ENCODE peak calls at places on chromosomes 7 and 10, in five cellular contexts. K, X, L, E and M are unnamed samples.

GRCh38 chr7:104252409-104253134 is 44.8 kb upstream of the ORC5 start:
- DNase-seq in K (peak), X (no peak), L (no peak), E (no peak), M (no peak)

GRCh38 chr7:45001138-45001694 is 1.2 kb downstream of the CCM2 start:
- DNase-seq in K (peak), X (no peak), L (peak), E (no peak), M (peak)

GRCh38 chr10:16867556-16867955 is 50.3 kb upstream of the RSU1 start:
- DNase-seq in K (peak), X (no peak), L (no peak), E (no peak), M (no peak)

GRCh38 chr10:118594392-118595063 is 920 bp downstream of the PRLHR start:
- DNase-seq in K (peak), X (no peak), L (peak), E (peak), M (no peak)

GRCh38 chr7:16708980-16709379 is 44.6 kb upstream of the TSPAN13 start:
- DNase-seq in K (peak), X (no peak), L (no peak), E (peak), M (no peak)

GRCh38 chr10:18310761-18311160 is 170.5 kb downstream of the CACNB2 start:
- DNase-seq in K (no peak), X (no peak), L (no peak), E (no peak), M (no peak)

GRCh38 chr10:95327367-95327766 is 36.6 kb upstream of the PDLIM1 start:
- DNase-seq in K (peak), X (peak), L (no peak), E (peak), M (no peak)

GRCh38 chr10:72322280-72323058 is 32.2 kb downstream of the DNAJB12 start:
- DNase-seq in K (peak), X (no peak), L (no peak), E (no peak), M (no peak)

GRCh38 chr7:142777318-142777717 is 6.5 kb downstream of the PRSS2 start:
- DNase-seq in K (no peak), X (no peak), L (no peak), E (no peak), M (no peak)

GRCh38 chr10:73597346-73597745 is 6.2 kb upstream of the USP54 start:
- DNase-seq in K (peak), X (no peak), L (no peak), E (no peak), M (no peak)

GRCh38 chr10:43250925-43251663 is 15.8 kb downstream of the RASGEF1A start:
- DNase-seq in K (no peak), X (no peak), L (no peak), E (no peak), M (peak)

GRCh38 chr10:124678566-124679240 is 65.5 kb downstream of the FAM53B start:
- DNase-seq in K (no peak), X (no peak), L (peak), E (peak), M (no peak)

GRCh38 chr7:152430857-152431256 is 4.9 kb downstream of the KMT2C start:
- DNase-seq in K (no peak), X (no peak), L (no peak), E (no peak), M (no peak)

GRCh38 chr10:6008497-6009142 is 31.3 kb upstream of the IL15RA start:
- DNase-seq in K (no peak), X (no peak), L (no peak), E (no peak), M (no peak)
- H3K27ac ChIP-seq in K (no peak), X (no peak), L (no peak), E (no peak), M (peak)

DNA sequence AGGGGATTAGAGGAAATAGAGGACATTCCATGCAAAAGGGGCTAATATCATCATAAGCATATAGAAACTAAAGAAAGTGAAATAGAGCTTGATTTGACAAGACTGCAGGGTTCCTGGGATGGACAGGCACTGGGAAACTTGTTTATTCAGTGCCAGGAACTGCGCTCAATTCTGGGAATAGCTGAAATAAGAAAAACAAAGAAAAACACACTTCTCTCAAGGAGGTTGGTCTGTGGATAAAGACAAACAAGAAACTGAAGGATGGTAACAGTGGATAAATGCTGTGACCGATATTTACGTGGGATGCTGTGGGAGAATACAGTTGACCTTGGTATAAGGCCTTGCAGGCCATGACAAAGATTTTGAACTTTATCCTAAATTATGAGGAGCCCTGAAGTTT is 40.9 kb upstream of the ANLN start:
- DNase-seq in K (no peak), X (no peak), L (no peak), E (no peak), M (no peak)
- H3K27ac ChIP-seq in K (no peak), X (no peak), L (no peak), E (no peak), M (no peak)

GRCh38 chr10:127855976-127856375 is 36.8 kb downstream of the CLRN3 start:
- DNase-seq in K (no peak), X (no peak), L (no peak), E (no peak), M (no peak)
- H3K27ac ChIP-seq in K (no peak), X (no peak), L (no peak), E (no peak), M (no peak)

GRCh38 chr10:21164687-21165086 is 267.6 kb upstream of the NEBL start:
- DNase-seq in K (no peak), X (no peak), L (no peak), E (no peak), M (no peak)

GRCh38 chr10:21162948-21163347 is 265.8 kb upstream of the NEBL start:
- DNase-seq in K (no peak), X (no peak), L (no peak), E (no peak), M (no peak)

GRCh38 chr10:21167288-21168010 is 270.3 kb upstream of the NEBL start:
- DNase-seq in K (no peak), X (no peak), L (no peak), E (no peak), M (no peak)

GRCh38 chr10:21166557-21167287 is 269.6 kb upstream of the NEBL start:
- DNase-seq in K (no peak), X (no peak), L (no peak), E (no peak), M (peak)

DNA sequence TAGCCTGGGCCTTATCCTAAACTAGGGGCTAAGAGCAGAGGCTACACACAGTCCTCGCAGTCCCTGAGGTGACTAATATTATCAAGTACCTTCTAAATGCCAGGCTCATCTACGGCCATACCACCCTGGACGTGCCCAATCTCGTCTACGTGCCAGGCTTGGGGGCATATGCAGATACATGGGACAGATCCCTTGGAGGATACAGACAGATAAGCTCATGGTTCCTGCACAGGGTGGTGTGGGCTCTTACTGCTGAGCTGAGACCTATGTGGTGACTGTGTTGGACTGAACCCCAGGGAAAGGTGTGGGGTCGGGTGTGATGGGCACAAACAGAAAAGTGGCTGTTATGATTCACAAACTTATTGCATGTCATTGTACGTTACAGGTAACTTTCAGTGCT is 268.4 kb upstream of the NEBL start:
- DNase-seq in K (no peak), X (no peak), L (no peak), E (no peak), M (no peak)
- H3K27ac ChIP-seq in K (no peak), X (no peak), L (no peak), E (no peak), M (no peak)

GRCh38 chr7:100446040-100446439 is 9.7 kb upstream of the PPP1R35 start:
- DNase-seq in K (no peak), X (no peak), L (no peak), E (no peak), M (no peak)
- H3K27ac ChIP-seq in K (no peak), X (peak), L (no peak), E (peak), M (no peak)

GRCh38 chr10:1311707-1312106 is 255.5 kb downstream of the WDR37 start:
- DNase-seq in K (no peak), X (no peak), L (no peak), E (no peak), M (no peak)

GRCh38 chr10:1309237-1309968 is 253.2 kb downstream of the WDR37 start:
- DNase-seq in K (no peak), X (no peak), L (no peak), E (no peak), M (no peak)

GRCh38 chr10:1309969-1310789 is 254.0 kb downstream of the WDR37 start:
- DNase-seq in K (no peak), X (no peak), L (no peak), E (no peak), M (no peak)

GRCh38 chr10:1308415-1308814 is 252.2 kb downstream of the WDR37 start:
- DNase-seq in K (no peak), X (no peak), L (no peak), E (no peak), M (no peak)
- H3K27ac ChIP-seq in K (no peak), X (no peak), L (no peak), E (no peak), M (no peak)

GRCh38 chr7:111363099-111363498 is 199.2 kb downstream of the IMMP2L start:
- DNase-seq in K (no peak), X (no peak), L (no peak), E (no peak), M (no peak)
- H3K27ac ChIP-seq in K (peak), X (no peak), L (no peak), E (no peak), M (no peak)

DNA sequence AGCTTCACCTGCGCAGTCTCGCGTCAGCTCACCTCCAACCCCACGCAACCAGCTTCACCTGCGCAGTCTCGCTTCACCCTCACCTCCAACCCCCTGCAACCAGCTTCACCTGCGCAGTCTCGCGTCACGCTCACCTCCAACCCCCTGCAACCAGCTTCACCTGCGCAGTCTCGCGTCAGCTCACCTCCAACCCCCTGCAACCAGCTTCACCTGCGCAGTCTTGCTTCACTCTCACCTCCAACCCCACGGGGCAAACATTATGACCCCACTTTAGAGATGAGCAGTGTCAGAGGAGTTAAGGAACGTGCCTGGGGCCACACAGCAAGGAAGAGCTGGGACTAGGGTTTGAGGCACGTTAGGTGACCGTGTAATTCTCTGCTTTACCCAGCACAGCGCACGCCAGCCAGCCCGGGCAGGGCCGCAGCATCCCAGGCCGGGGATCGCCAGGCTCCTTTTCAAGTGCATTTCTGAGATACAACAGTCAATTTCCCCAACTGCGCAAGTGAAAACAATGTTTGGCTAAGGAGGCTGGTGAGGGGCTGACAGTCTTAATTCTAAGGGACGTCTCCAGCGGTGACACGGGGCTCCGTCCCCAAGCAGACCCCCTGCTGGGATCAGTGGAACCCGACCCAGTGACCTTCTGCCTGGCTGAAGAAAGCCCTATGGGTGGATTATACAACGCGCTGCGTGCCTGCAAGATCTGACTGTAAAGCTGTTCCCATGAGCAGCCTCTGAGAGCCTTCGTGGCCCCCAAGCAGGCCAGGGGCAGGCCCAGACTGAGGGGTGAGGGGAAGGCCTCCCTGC is 22.7 kb upstream of the PDGFA start:
- DNase-seq in K (no peak), X (no peak), L (no peak), E (no peak), M (no peak)
- H3K27ac ChIP-seq in K (no peak), X (no peak), L (no peak), E (no peak), M (no peak)